ENCODE peak calls at places on chromosomes 7 and 10, in four cellular contexts. B is heart left ventricle, M is foreskin keratinocyte, V is esophagus squamous epithelium. Q is an unnamed sample.

GRCh38 chr10:79286318-79286951 is 60.8 kb upstream of the PPIF start:
- DNase-seq in B (peak; percentile 64), V (peak; percentile 77), M (peak; percentile 27), Q (peak; percentile 79)

GRCh38 chr7:87918740-87919139 is 15.3 kb upstream of the ADAM22 start:
- DNase-seq in V (no peak), B (no peak), M (peak; percentile 84), Q (no peak)

GRCh38 chr10:107686095-107686494 is 521.6 kb upstream of the SORCS1 start:
- DNase-seq in V (no peak), B (no peak), M (no peak), Q (peak; percentile 12)

GRCh38 chr7:40698214-40698920 is 563.6 kb downstream of the SUGCT start:
- DNase-seq in M (peak; percentile 42), B (no peak), V (no peak), Q (no peak)

GRCh38 chr10:93073539-93074136 is at the start of gene CYP26A1:
- DNase-seq in V (no peak), B (no peak), M (no peak), Q (peak; percentile 8)

GRCh38 chr7:55065079-55065478 is 46.3 kb downstream of the EGFR start:
- DNase-seq in M (peak; percentile 92), B (no peak), V (no peak), Q (peak; percentile 54)

GRCh38 chr10:66678521-66678920 is 247.3 kb upstream of the LRRTM3 start:
- DNase-seq in B (no peak), V (no peak), M (peak; percentile 67), Q (no peak)

GRCh38 chr10:72095195-72095594 is 6.8 kb upstream of the SPOCK2 start:
- DNase-seq in B (no peak), V (no peak), M (no peak), Q (no peak)

GRCh38 chr7:77258014-77258413 is 58.4 kb upstream of the FGL2 start:
- DNase-seq in B (no peak), M (peak; percentile 19), V (no peak), Q (no peak)

GRCh38 chr10:97771913-97772823 is at the start of gene SFRP5:
- DNase-seq in V (no peak), B (no peak), M (no peak), Q (peak; percentile 76)

GRCh38 chr10:119251315-119251708 is 43.9 kb downstream of the GRK5 start:
- DNase-seq in M (no peak), B (no peak), V (no peak), Q (no peak)

GRCh38 chr10:132109341-132110072 is 43.8 kb downstream of the JAKMIP3 start:
- DNase-seq in B (peak; percentile 18), V (no peak), M (no peak), Q (peak; percentile 8)

GRCh38 chr7:134016223-134016941 is 110.8 kb upstream of the LRGUK start:
- DNase-seq in B (peak; percentile 18), V (no peak), M (peak; percentile 15), Q (peak; percentile 24)

GRCh38 chr7:35985126-35985754 is 167.8 kb upstream of the EEPD1 start:
- DNase-seq in M (peak; percentile 36), B (peak; percentile 83), V (peak; percentile 14), Q (peak; percentile 79)

GRCh38 chr7:603152-603941 is 83.7 kb upstream of the PDGFA start:
- DNase-seq in B (no peak), V (no peak), M (no peak), Q (no peak)

GRCh38 chr7:155980841-155981240 is 168.6 kb upstream of the SHH start:
- DNase-seq in V (no peak), B (no peak), M (no peak), Q (no peak)

GRCh38 chr10:90751107-90751997 is 106.5 kb downstream of the HTR7 start:
- DNase-seq in M (peak; percentile 41), V (no peak), B (no peak), Q (peak; percentile 33)

GRCh38 chr10:78765726-78766335 is 302.9 kb upstream of the ZMIZ1 start:
- DNase-seq in B (no peak), V (no peak), M (no peak), Q (no peak)

GRCh38 chr10:14971867-14972448 is 12.8 kb downstream of the MEIG1 start:
- DNase-seq in V (no peak), M (no peak), B (no peak), Q (peak; percentile 14)